ENCODE peak calls at places on chromosomes 4 and X, in seven cellular contexts. One of them, this sample, is unnamed. For H3K27me3, H3K36me3 and H3K4me1, the result is how much of the 10 kb centered on the place peaks cover.

GRCh38 chr4:136823020-136823419 is 709.3 kb downstream of the PCDH18 start:
- DNase-seq in right lobe of liver: peak
- DNase-seq in suprapubic skin: no peak
- DNase-seq in adrenal gland: no peak
- DNase-seq in fibroblast of lung: no peak
- DNase-seq in cardiac muscle cell: no peak
- DNase-seq in effector memory CD4-positive, alpha-beta T cell: no peak
- DNase-seq in this sample: no peak

GRCh38 chrX:131801066-131801465 is 222.0 kb upstream of the STK26 start:
- DNase-seq in right lobe of liver: no peak
- DNase-seq in suprapubic skin: no peak
- DNase-seq in adrenal gland: no peak
- DNase-seq in fibroblast of lung: no peak
- DNase-seq in cardiac muscle cell: no peak
- DNase-seq in effector memory CD4-positive, alpha-beta T cell: no peak
- DNase-seq in this sample: no peak

GRCh38 chr4:14345356-14345775 is 656.9 kb upstream of the CPEB2 start:
- DNase-seq in right lobe of liver: no peak
- DNase-seq in suprapubic skin: no peak
- DNase-seq in adrenal gland: no peak
- DNase-seq in fibroblast of lung: peak
- DNase-seq in cardiac muscle cell: no peak
- DNase-seq in effector memory CD4-positive, alpha-beta T cell: no peak
- DNase-seq in this sample: no peak

GRCh38 chrX:1535241-1536041 is 1.5 kb downstream of the P2RY8 start:
- DNase-seq in right lobe of liver: no peak
- DNase-seq in suprapubic skin: peak
- DNase-seq in adrenal gland: no peak
- DNase-seq in fibroblast of lung: no peak
- DNase-seq in cardiac muscle cell: no peak
- DNase-seq in effector memory CD4-positive, alpha-beta T cell: peak
- DNase-seq in this sample: peak

GRCh38 chr4:94653984-94654609 is 103.7 kb upstream of the BMPR1B start:
- DNase-seq in right lobe of liver: no peak
- DNase-seq in suprapubic skin: no peak
- DNase-seq in adrenal gland: no peak
- DNase-seq in fibroblast of lung: no peak
- DNase-seq in cardiac muscle cell: no peak
- DNase-seq in effector memory CD4-positive, alpha-beta T cell: no peak
- DNase-seq in this sample: no peak

GRCh38 chr4:85591361-85592098 is 116.6 kb downstream of the ARHGAP24 start:
- DNase-seq in right lobe of liver: no peak
- DNase-seq in suprapubic skin: no peak
- DNase-seq in adrenal gland: no peak
- DNase-seq in fibroblast of lung: peak
- DNase-seq in cardiac muscle cell: no peak
- DNase-seq in effector memory CD4-positive, alpha-beta T cell: no peak
- DNase-seq in this sample: no peak

GRCh38 chr4:7154351-7154981 is 37.9 kb upstream of the SORCS2 start:
- DNase-seq in right lobe of liver: no peak
- DNase-seq in suprapubic skin: peak
- DNase-seq in adrenal gland: no peak
- DNase-seq in fibroblast of lung: no peak
- DNase-seq in cardiac muscle cell: no peak
- DNase-seq in effector memory CD4-positive, alpha-beta T cell: no peak
- DNase-seq in this sample: no peak

GRCh38 chr4:150237110-150237852 is 159.0 kb downstream of the DCLK2 start:
- DNase-seq in right lobe of liver: no peak
- DNase-seq in suprapubic skin: no peak
- DNase-seq in adrenal gland: no peak
- DNase-seq in fibroblast of lung: peak
- DNase-seq in cardiac muscle cell: no peak
- DNase-seq in effector memory CD4-positive, alpha-beta T cell: no peak
- DNase-seq in this sample: no peak

GRCh38 chrX:115367455-115367854 is 77.9 kb downstream of the LUZP4 start:
- DNase-seq in right lobe of liver: no peak
- DNase-seq in suprapubic skin: no peak
- DNase-seq in adrenal gland: no peak
- DNase-seq in fibroblast of lung: no peak
- DNase-seq in cardiac muscle cell: no peak
- DNase-seq in effector memory CD4-positive, alpha-beta T cell: no peak
- DNase-seq in this sample: no peak

GRCh38 chr4:40178672-40179071 is 18.2 kb upstream of the RHOH start:
- DNase-seq in right lobe of liver: no peak
- DNase-seq in suprapubic skin: no peak
- DNase-seq in adrenal gland: no peak
- DNase-seq in fibroblast of lung: no peak
- DNase-seq in cardiac muscle cell: no peak
- DNase-seq in effector memory CD4-positive, alpha-beta T cell: no peak
- DNase-seq in this sample: no peak

GRCh38 chr4:14234330-14234729 is 606.8 kb upstream of the BOD1L1 start:
- DNase-seq in right lobe of liver: no peak
- DNase-seq in suprapubic skin: no peak
- DNase-seq in adrenal gland: no peak
- DNase-seq in fibroblast of lung: peak
- DNase-seq in cardiac muscle cell: no peak
- DNase-seq in effector memory CD4-positive, alpha-beta T cell: no peak
- DNase-seq in this sample: no peak

GRCh38 chr4:14125375-14126129 is 498.0 kb upstream of the BOD1L1 start:
- DNase-seq in right lobe of liver: no peak
- DNase-seq in suprapubic skin: no peak
- DNase-seq in adrenal gland: no peak
- DNase-seq in fibroblast of lung: no peak
- DNase-seq in cardiac muscle cell: no peak
- DNase-seq in effector memory CD4-positive, alpha-beta T cell: no peak
- DNase-seq in this sample: no peak

GRCh38 chrX:110407910-110408545 is 49.4 kb downstream of the RTL9 start:
- DNase-seq in right lobe of liver: no peak
- DNase-seq in suprapubic skin: no peak
- DNase-seq in adrenal gland: peak
- DNase-seq in fibroblast of lung: peak
- DNase-seq in cardiac muscle cell: peak
- DNase-seq in effector memory CD4-positive, alpha-beta T cell: no peak
- DNase-seq in this sample: no peak

GRCh38 chr4:152045781-152046571 is 285.2 kb upstream of the GATB start:
- DNase-seq in right lobe of liver: no peak
- DNase-seq in suprapubic skin: no peak
- DNase-seq in adrenal gland: no peak
- DNase-seq in fibroblast of lung: no peak
- DNase-seq in cardiac muscle cell: peak
- DNase-seq in effector memory CD4-positive, alpha-beta T cell: no peak
- DNase-seq in this sample: peak

GRCh38 chrX:150547511-150548115 is 20.8 kb upstream of the MTM1 start:
- DNase-seq in right lobe of liver: peak
- DNase-seq in suprapubic skin: peak
- DNase-seq in adrenal gland: peak
- DNase-seq in fibroblast of lung: peak
- DNase-seq in cardiac muscle cell: peak
- DNase-seq in effector memory CD4-positive, alpha-beta T cell: no peak
- DNase-seq in this sample: peak

GRCh38 chrX:154403858-154404257 is 5.2 kb downstream of the DNASE1L1 start:
- DNase-seq in right lobe of liver: no peak
- DNase-seq in suprapubic skin: no peak
- DNase-seq in adrenal gland: no peak
- DNase-seq in fibroblast of lung: no peak
- DNase-seq in cardiac muscle cell: no peak
- DNase-seq in effector memory CD4-positive, alpha-beta T cell: no peak
- DNase-seq in this sample: no peak

GRCh38 chr4:95547708-95548471 is 883 bp downstream of the UNC5C start:
- DNase-seq in right lobe of liver: peak
- DNase-seq in suprapubic skin: no peak
- DNase-seq in adrenal gland: peak
- DNase-seq in fibroblast of lung: no peak
- DNase-seq in cardiac muscle cell: peak
- DNase-seq in effector memory CD4-positive, alpha-beta T cell: no peak
- DNase-seq in this sample: peak

GRCh38 chr4:184250795-184251679 is 33.4 kb upstream of the ENPP6 start:
- DNase-seq in right lobe of liver: no peak
- DNase-seq in suprapubic skin: no peak
- DNase-seq in adrenal gland: no peak
- DNase-seq in fibroblast of lung: peak
- DNase-seq in cardiac muscle cell: peak
- DNase-seq in effector memory CD4-positive, alpha-beta T cell: no peak
- DNase-seq in this sample: no peak

GRCh38 chr4:101262683-101263082 is 84.6 kb downstream of the PPP3CA start:
- DNase-seq in right lobe of liver: no peak
- DNase-seq in suprapubic skin: no peak
- DNase-seq in adrenal gland: no peak
- DNase-seq in fibroblast of lung: no peak
- DNase-seq in cardiac muscle cell: no peak
- DNase-seq in effector memory CD4-positive, alpha-beta T cell: no peak
- DNase-seq in this sample: no peak

GRCh38 chrX:24954732-24955131 is 61.0 kb downstream of the ARX start:
- DNase-seq in right lobe of liver: no peak
- DNase-seq in suprapubic skin: no peak
- DNase-seq in adrenal gland: no peak
- DNase-seq in fibroblast of lung: no peak
- DNase-seq in cardiac muscle cell: no peak
- DNase-seq in effector memory CD4-positive, alpha-beta T cell: no peak
- DNase-seq in this sample: no peak

GRCh38 chr4:8586671-8587468 is 5.7 kb upstream of the CPZ start:
- DNase-seq in right lobe of liver: no peak
- DNase-seq in suprapubic skin: peak
- DNase-seq in adrenal gland: no peak
- DNase-seq in fibroblast of lung: no peak
- DNase-seq in cardiac muscle cell: no peak
- DNase-seq in effector memory CD4-positive, alpha-beta T cell: no peak
- DNase-seq in this sample: no peak

DNA sequence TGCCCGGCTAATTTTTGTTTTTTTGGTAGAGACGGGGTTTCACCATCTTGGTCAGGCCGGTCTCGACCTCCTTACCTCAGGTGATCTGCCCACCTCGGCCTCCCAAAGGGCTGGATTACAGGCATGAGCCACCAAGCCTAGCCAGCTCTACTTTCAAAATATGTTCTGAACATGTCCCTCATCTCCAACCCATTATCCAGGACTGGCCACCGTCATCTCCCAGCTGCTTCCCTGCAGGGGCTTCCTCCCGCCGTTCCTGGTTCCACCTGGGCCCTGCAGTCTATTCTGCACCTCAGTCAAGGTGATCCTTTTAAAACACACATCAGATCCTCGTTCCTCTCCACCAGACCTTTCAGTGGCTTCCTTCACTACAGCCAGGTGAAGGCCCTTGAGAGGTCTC is 80.9 kb upstream of the NKX1-1 start:
- DNase-seq in right lobe of liver: no peak
- DNase-seq in suprapubic skin: no peak
- DNase-seq in adrenal gland: no peak
- DNase-seq in fibroblast of lung: no peak
- DNase-seq in cardiac muscle cell: no peak
- DNase-seq in effector memory CD4-positive, alpha-beta T cell: no peak
- DNase-seq in this sample: no peak
- H3K27me3 ChIP-seq in right lobe of liver: under half
- H3K27me3 ChIP-seq in suprapubic skin: under half
- H3K27me3 ChIP-seq in adrenal gland: under half
- H3K27me3 ChIP-seq in fibroblast of lung: under half
- H3K27me3 ChIP-seq in cardiac muscle cell: under half
- H3K27me3 ChIP-seq in effector memory CD4-positive, alpha-beta T cell: under half
- H3K27me3 ChIP-seq in this sample: under half

DNA sequence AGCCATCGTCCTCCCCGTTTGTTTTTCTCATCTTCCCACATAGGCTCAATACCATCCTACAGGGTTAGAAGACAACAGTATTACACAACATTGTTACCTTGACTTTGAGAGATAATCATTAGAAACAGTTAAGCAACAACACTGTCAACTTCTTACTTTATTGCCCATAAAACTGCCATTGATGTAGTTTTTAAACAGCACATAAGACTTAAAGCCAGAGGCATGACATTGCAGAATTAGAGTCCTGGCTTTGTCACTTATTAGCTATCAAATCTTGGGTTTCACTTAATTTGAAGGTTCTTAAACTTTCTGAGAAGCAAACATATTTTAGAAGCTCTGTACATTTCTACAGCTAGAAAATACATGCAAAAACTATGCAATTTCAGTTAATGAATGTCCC is 41.8 kb downstream of the EIF4E start:
- DNase-seq in right lobe of liver: no peak
- DNase-seq in suprapubic skin: no peak
- DNase-seq in adrenal gland: no peak
- DNase-seq in fibroblast of lung: no peak
- DNase-seq in cardiac muscle cell: no peak
- DNase-seq in effector memory CD4-positive, alpha-beta T cell: no peak
- DNase-seq in this sample: no peak
- H3K36me3 ChIP-seq in right lobe of liver: under half
- H3K36me3 ChIP-seq in suprapubic skin: half or more
- H3K36me3 ChIP-seq in adrenal gland: under half
- H3K36me3 ChIP-seq in fibroblast of lung: under half
- H3K36me3 ChIP-seq in cardiac muscle cell: under half
- H3K36me3 ChIP-seq in effector memory CD4-positive, alpha-beta T cell: under half
- H3K36me3 ChIP-seq in this sample: under half

GRCh38 chr4:89298160-89298559 is 9.4 kb downstream of the GPRIN3 start:
- DNase-seq in right lobe of liver: no peak
- DNase-seq in suprapubic skin: no peak
- DNase-seq in adrenal gland: no peak
- DNase-seq in fibroblast of lung: no peak
- DNase-seq in cardiac muscle cell: no peak
- DNase-seq in effector memory CD4-positive, alpha-beta T cell: no peak
- DNase-seq in this sample: no peak

GRCh38 chr4:89296399-89296798 is 11.2 kb downstream of the GPRIN3 start:
- DNase-seq in right lobe of liver: no peak
- DNase-seq in suprapubic skin: no peak
- DNase-seq in adrenal gland: no peak
- DNase-seq in fibroblast of lung: no peak
- DNase-seq in cardiac muscle cell: no peak
- DNase-seq in effector memory CD4-positive, alpha-beta T cell: no peak
- DNase-seq in this sample: no peak

GRCh38 chr4:89295415-89295927 is 12.1 kb downstream of the GPRIN3 start:
- DNase-seq in right lobe of liver: no peak
- DNase-seq in suprapubic skin: no peak
- DNase-seq in adrenal gland: no peak
- DNase-seq in fibroblast of lung: no peak
- DNase-seq in cardiac muscle cell: no peak
- DNase-seq in effector memory CD4-positive, alpha-beta T cell: no peak
- DNase-seq in this sample: no peak

GRCh38 chr4:89298788-89299152 is 8.8 kb downstream of the GPRIN3 start:
- DNase-seq in right lobe of liver: no peak
- DNase-seq in suprapubic skin: no peak
- DNase-seq in adrenal gland: no peak
- DNase-seq in fibroblast of lung: peak
- DNase-seq in cardiac muscle cell: peak
- DNase-seq in effector memory CD4-positive, alpha-beta T cell: no peak
- DNase-seq in this sample: no peak

DNA sequence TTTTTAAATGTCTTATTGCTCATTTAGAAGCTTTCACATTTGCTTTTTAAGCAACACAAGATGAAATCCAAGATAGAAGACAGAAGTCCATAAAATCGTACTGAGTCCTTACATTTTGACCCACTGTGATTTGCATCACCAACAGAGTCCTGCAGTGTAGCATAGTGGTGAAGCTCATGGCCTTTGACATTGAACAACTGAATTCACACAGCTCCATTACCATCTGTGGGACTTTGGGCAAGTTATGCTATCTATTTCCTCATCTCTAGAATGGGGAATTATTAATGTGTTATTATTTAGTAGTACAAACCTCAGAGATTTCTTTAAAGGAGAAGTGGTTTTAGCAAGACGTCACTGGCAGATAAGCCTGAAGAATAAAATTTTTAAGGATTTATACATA is 10.7 kb downstream of the GPRIN3 start:
- DNase-seq in right lobe of liver: no peak
- DNase-seq in suprapubic skin: no peak
- DNase-seq in adrenal gland: no peak
- DNase-seq in fibroblast of lung: no peak
- DNase-seq in cardiac muscle cell: no peak
- DNase-seq in effector memory CD4-positive, alpha-beta T cell: no peak
- DNase-seq in this sample: no peak
- H3K4me1 ChIP-seq in right lobe of liver: under half
- H3K4me1 ChIP-seq in suprapubic skin: under half
- H3K4me1 ChIP-seq in adrenal gland: under half
- H3K4me1 ChIP-seq in fibroblast of lung: under half
- H3K4me1 ChIP-seq in cardiac muscle cell: half or more
- H3K4me1 ChIP-seq in effector memory CD4-positive, alpha-beta T cell: half or more
- H3K4me1 ChIP-seq in this sample: half or more

GRCh38 chrX:76126851-76127250 is 46.0 kb upstream of the PBDC1 start:
- DNase-seq in right lobe of liver: no peak
- DNase-seq in suprapubic skin: no peak
- DNase-seq in adrenal gland: no peak
- DNase-seq in fibroblast of lung: no peak
- DNase-seq in cardiac muscle cell: no peak
- DNase-seq in effector memory CD4-positive, alpha-beta T cell: no peak
- DNase-seq in this sample: no peak
- H3K27me3 ChIP-seq in right lobe of liver: under half
- H3K27me3 ChIP-seq in suprapubic skin: under half
- H3K27me3 ChIP-seq in adrenal gland: under half
- H3K27me3 ChIP-seq in fibroblast of lung: under half
- H3K27me3 ChIP-seq in cardiac muscle cell: under half
- H3K27me3 ChIP-seq in effector memory CD4-positive, alpha-beta T cell: under half
- H3K27me3 ChIP-seq in this sample: under half

This sample was measured in left lung.